ENCODE peak calls at places on chromosomes 7 and 10, in nine cellular contexts. X is foreskin keratinocyte, A is uterus, W is Peyer's patch, N is H1, J is A549, Z is OCI-LY7, Y is tibial artery, B is neural progenitor cell. I is an unnamed sample.

GRCh38 chr10:132301371-132302330 is 6.1 kb downstream of the STK32C start:
- DNase-seq in X (no peak), A (no peak), W (peak; percentile 21), N (no peak), J (no peak), Z (no peak), Y (no peak), B (no peak), I (no peak)

GRCh38 chr7:95180-95862 is 97.0 kb upstream of the FAM20C start:
- DNase-seq in X (peak; percentile 40), A (no peak), W (no peak), N (no peak), J (no peak), Z (no peak), Y (no peak), B (no peak), I (no peak)

GRCh38 chr10:77175631-77176222 is 461.9 kb downstream of the KCNMA1 start:
- DNase-seq in X (no peak), A (no peak), W (no peak), N (no peak), J (no peak), Z (no peak), Y (no peak), B (no peak), I (no peak)

GRCh38 chr10:4213441-4213840 is 428.4 kb upstream of the KLF6 start:
- DNase-seq in X (no peak), A (no peak), W (no peak), N (no peak), J (no peak), Z (no peak), Y (no peak), B (no peak), I (no peak)

GRCh38 chr7:2982831-2983230 is 60.8 kb downstream of the CARD11 start:
- DNase-seq in X (no peak), A (no peak), W (no peak), N (no peak), J (no peak), Z (peak; percentile 68), Y (no peak), B (no peak), I (no peak)

GRCh38 chr7:1667566-1668485 is 2.3 kb upstream of the ELFN1 start:
- DNase-seq in X (no peak), A (peak; percentile 10), W (peak; percentile 52), N (no peak), J (no peak), Z (no peak), Y (peak; percentile 13), B (peak; percentile 78), I (no peak)

GRCh38 chr7:107966701-107967100 is 36.3 kb downstream of the LAMB1 start:
- DNase-seq in X (peak; percentile 63), A (no peak), W (no peak), N (peak; percentile 38), J (peak; percentile 56), Z (no peak), Y (no peak), B (peak; percentile 64), I (no peak)

GRCh38 chr10:62545667-62546066 is 171.5 kb downstream of the ZNF365 start:
- DNase-seq in X (no peak), A (peak; percentile 29), W (no peak), N (no peak), J (no peak), Z (no peak), Y (peak; percentile 65), B (no peak), I (no peak)

GRCh38 chr7:3043544-3044395 is at the start of gene CARD11:
- DNase-seq in X (no peak), A (no peak), W (no peak), N (no peak), J (no peak), Z (peak; percentile 69), Y (no peak), B (no peak), I (no peak)

GRCh38 chr10:132937861-132938260 is 4.5 kb downstream of the CFAP46 start:
- DNase-seq in X (no peak), A (no peak), W (no peak), N (no peak), J (no peak), Z (no peak), Y (no peak), B (no peak), I (no peak)

GRCh38 chr7:74656421-74656910 is 1.1 kb upstream of the GTF2I start:
- DNase-seq in X (no peak), A (peak; percentile 39), W (peak; percentile 63), N (no peak), J (peak; percentile 45), Z (peak; percentile 56), Y (no peak), B (peak; percentile 62), I (no peak)

GRCh38 chr7:17996040-17996439 is 31.6 kb downstream of the PRPS1L1 start:
- DNase-seq in X (no peak), A (no peak), W (no peak), N (no peak), J (no peak), Z (no peak), Y (no peak), B (no peak), I (no peak)

GRCh38 chr7:30683839-30684238 is 1.6 kb upstream of the CRHR2 start:
- DNase-seq in X (no peak), A (no peak), W (no peak), N (no peak), J (no peak), Z (no peak), Y (no peak), B (no peak), I (no peak)

GRCh38 chr7:30681262-30682130 is 760 bp downstream of the CRHR2 start:
- DNase-seq in X (no peak), A (no peak), W (no peak), N (peak; percentile 31), J (no peak), Z (no peak), Y (no peak), B (peak; percentile 65), I (no peak)

GRCh38 chr7:30683306-30683705 is 1.1 kb upstream of the CRHR2 start:
- DNase-seq in X (no peak), A (no peak), W (no peak), N (no peak), J (no peak), Z (no peak), Y (no peak), B (no peak), I (no peak)

GRCh38 chr7:30682131-30683083 is at the start of gene CRHR2:
- DNase-seq in X (no peak), A (no peak), W (no peak), N (no peak), J (no peak), Z (no peak), Y (no peak), B (peak; percentile 78), I (no peak)

GRCh38 chr7:30684351-30684750 is 2.1 kb upstream of the CRHR2 start:
- DNase-seq in X (no peak), A (no peak), W (no peak), N (no peak), J (no peak), Z (no peak), Y (no peak), B (peak; percentile 34), I (no peak)
- H3K4me1 ChIP-seq in X (no peaks in the 10 kb centered on the region), A (no peaks in the 10 kb centered on the region), W (peaks cover 6% of the 10 kb centered on the region), N (peaks cover 12% of the 10 kb centered on the region), J (peaks cover 12% of the 10 kb centered on the region), Z (no peaks in the 10 kb centered on the region), Y (peaks cover 17% of the 10 kb centered on the region), B (peaks cover 11% of the 10 kb centered on the region), I (peaks cover 10% of the 10 kb centered on the region)

GRCh38 chr10:125144209-125144608 is 16.2 kb downstream of the CTBP2 start:
- DNase-seq in X (no peak), A (no peak), W (no peak), N (no peak), J (no peak), Z (no peak), Y (no peak), B (no peak), I (no peak)
- H3K4me1 ChIP-seq in X (peaks cover 38% of the 10 kb centered on the region), A (peaks cover 23% of the 10 kb centered on the region), W (peaks cover 11% of the 10 kb centered on the region), N (peaks cover 60% of the 10 kb centered on the region), J (peaks cover 44% of the 10 kb centered on the region), Z (no peaks in the 10 kb centered on the region), Y (peaks cover 81% of the 10 kb centered on the region), B (peaks cover 24% of the 10 kb centered on the region), I (peaks cover 82% of the 10 kb centered on the region)

DNA sequence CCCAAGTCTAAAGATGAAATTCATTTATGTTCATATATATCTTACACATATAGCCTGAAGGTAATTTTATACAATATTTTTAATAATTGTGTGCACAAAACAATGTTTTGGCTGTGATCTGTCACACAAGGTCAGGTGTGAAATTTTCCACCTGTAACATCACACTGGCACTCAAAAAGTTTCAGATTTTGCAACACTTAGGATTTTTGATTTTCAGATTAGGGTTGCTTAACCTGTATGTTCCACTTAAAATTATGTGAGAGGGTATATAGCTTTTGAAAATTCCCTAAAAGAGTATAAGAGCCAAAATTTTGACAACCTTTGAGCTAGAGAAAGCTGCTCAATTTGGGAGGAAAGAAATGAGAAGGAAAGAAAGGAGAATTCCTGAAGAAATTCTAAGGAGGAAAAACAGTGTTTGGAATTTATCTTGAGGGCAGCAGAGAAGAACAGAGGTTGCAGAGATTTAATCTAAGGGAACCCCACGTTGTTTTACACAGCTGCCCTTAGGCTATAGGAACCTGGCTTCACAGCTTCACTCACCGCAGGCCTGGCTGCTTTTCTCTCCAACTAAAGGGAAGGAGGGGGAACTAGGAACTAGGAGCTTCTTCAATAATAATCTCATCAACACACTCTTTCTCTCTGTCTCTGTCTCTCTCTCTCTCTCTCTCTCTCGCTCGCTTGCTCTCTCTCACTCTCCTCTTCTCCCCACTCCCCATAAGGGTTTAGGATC is 8.5 kb downstream of the VOPP1 start:
- DNase-seq in X (no peak), A (no peak), W (no peak), N (no peak), J (no peak), Z (no peak), Y (no peak), B (no peak), I (no peak)
- H3K4me1 ChIP-seq in X (peaks cover 20% of the 10 kb centered on the region), A (no peaks in the 10 kb centered on the region), W (peaks cover 45% of the 10 kb centered on the region), N (peaks cover 16% of the 10 kb centered on the region), J (peaks cover 8% of the 10 kb centered on the region), Z (peaks cover 94% of the 10 kb centered on the region), Y (peaks cover 8% of the 10 kb centered on the region), B (peaks cover 17% of the 10 kb centered on the region), I (peaks cover 14% of the 10 kb centered on the region)

GRCh38 chr7:150974468-150975391 is 3.4 kb downstream of the KCNH2 start:
- DNase-seq in X (no peak), A (peak; percentile 78), W (peak; percentile 81), N (no peak), J (peak; percentile 44), Z (peak; percentile 92), Y (no peak), B (peak; percentile 71), I (no peak)
- H3K4me1 ChIP-seq in X (no peaks in the 10 kb centered on the region), A (peaks cover 36% of the 10 kb centered on the region), W (peaks cover 5% of the 10 kb centered on the region), N (peaks cover 39% of the 10 kb centered on the region), J (peaks cover 34% of the 10 kb centered on the region), Z (peaks cover 64% of the 10 kb centered on the region), Y (peaks cover 38% of the 10 kb centered on the region), B (peaks cover 62% of the 10 kb centered on the region), I (peaks cover 12% of the 10 kb centered on the region)

I was measured in thoracic aorta.